ENCODE peak calls at places on chromosomes 4 and X, in seven cellular contexts. F, Z, J, K, Q, V and S are unnamed samples.

GRCh38 chrX:130091976-130092522 is 18.2 kb downstream of the ELF4 start:
- DNase-seq in F (peak; percentile 79), Z (peak; percentile 78), J (no peak), K (no peak), Q (no peak), V (peak; percentile 50), S (peak; percentile 47)

GRCh38 chrX:48802089-48802812 is 384 bp downstream of the HDAC6 start:
- DNase-seq in F (peak; percentile 61), Z (peak; percentile 66), J (no peak), K (peak; percentile 80), Q (peak; percentile 91), V (peak; percentile 86), S (peak; percentile 49)

GRCh38 chrX:9913041-9913440 is 54.1 kb upstream of the CLDN34 start:
- DNase-seq in F (no peak), Z (no peak), J (no peak), K (no peak), Q (no peak), V (no peak), S (no peak)

GRCh38 chr4:16916719-16917337 is 18.4 kb upstream of the LDB2 start:
- DNase-seq in F (peak; percentile 61), Z (peak; percentile 86), J (no peak), K (no peak), Q (no peak), V (no peak), S (peak; percentile 88)

GRCh38 chr4:143286733-143287570 is 49.7 kb upstream of the GAB1 start:
- DNase-seq in F (no peak), Z (no peak), J (no peak), K (no peak), Q (no peak), V (no peak), S (no peak)

GRCh38 chrX:129039176-129039575 is 484.1 kb downstream of the SMARCA1 start:
- DNase-seq in F (no peak), Z (no peak), J (no peak), K (no peak), Q (no peak), V (no peak), S (no peak)

GRCh38 chr4:46648088-46648744 is 258.3 kb upstream of the GABRA2 start:
- DNase-seq in F (no peak), Z (peak; percentile 72), J (no peak), K (no peak), Q (no peak), V (no peak), S (no peak)

GRCh38 chrX:139058831-139059495 is 347.4 kb upstream of the FGF13 start:
- DNase-seq in F (no peak), Z (no peak), J (no peak), K (no peak), Q (no peak), V (no peak), S (no peak)

GRCh38 chrX:31021537-31021936 is 50.3 kb downstream of the FTHL17 start:
- DNase-seq in F (no peak), Z (no peak), J (no peak), K (no peak), Q (no peak), V (no peak), S (no peak)

GRCh38 chrX:25968920-25969319 is 169.2 kb upstream of the MAGEB18 start:
- DNase-seq in F (no peak), Z (peak; percentile 7), J (no peak), K (peak; percentile 9), Q (no peak), V (no peak), S (no peak)

GRCh38 chrX:17511556-17511955 is 136.6 kb downstream of the NHS start:
- DNase-seq in F (no peak), Z (no peak), J (no peak), K (no peak), Q (no peak), V (no peak), S (no peak)

GRCh38 chrX:12843668-12844279 is 23.1 kb upstream of the TLR7 start:
- DNase-seq in F (no peak), Z (no peak), J (no peak), K (no peak), Q (no peak), V (no peak), S (no peak)

GRCh38 chr4:185890196-185890595 is 78.2 kb upstream of the SORBS2 start:
- DNase-seq in F (no peak), Z (no peak), J (no peak), K (no peak), Q (no peak), V (no peak), S (no peak)

GRCh38 chr4:11399461-11399971 is 29.2 kb downstream of the HS3ST1 start:
- DNase-seq in F (no peak), Z (no peak), J (no peak), K (no peak), Q (no peak), V (peak; percentile 18), S (no peak)

GRCh38 chrX:47198026-47198686 is 4.5 kb downstream of the UBA1 start:
- DNase-seq in F (no peak), Z (no peak), J (no peak), K (no peak), Q (no peak), V (no peak), S (no peak)

GRCh38 chrX:97597954-97598353 is 714.2 kb downstream of the RPA4 start:
- DNase-seq in F (no peak), Z (no peak), J (no peak), K (no peak), Q (no peak), V (no peak), S (peak; percentile 2)

GRCh38 chr4:52843958-52844357 is 18.2 kb upstream of the RASL11B start:
- DNase-seq in F (no peak), Z (peak; percentile 55), J (no peak), K (no peak), Q (no peak), V (no peak), S (no peak)

GRCh38 chr4:20474119-20474518 is 222.4 kb downstream of the SLIT2 start:
- DNase-seq in F (no peak), Z (peak; percentile 46), J (no peak), K (no peak), Q (no peak), V (no peak), S (no peak)

GRCh38 chr4:3801931-3802550 is 35.9 kb downstream of the ADRA2C start:
- DNase-seq in F (no peak), Z (no peak), J (no peak), K (no peak), Q (no peak), V (peak; percentile 9), S (no peak)

GRCh38 chr4:96767815-96768480 is 928.1 kb downstream of the PDHA2 start:
- DNase-seq in F (no peak), Z (no peak), J (no peak), K (no peak), Q (no peak), V (no peak), S (no peak)